ENCODE peak calls at places on chromosomes 4 and X, in five cellular contexts. C is A549, F is HFF-Myc, G is choroid plexus epithelial cell, M is sigmoid colon. L is an unnamed sample.
A peak's percentile ranks its signal among the peaks of the same experiment; 100 is the strongest.

GRCh38 chr4:138055890-138056289 is 186.3 kb downstream of the SLC7A11 start:
- DNase-seq in C (no peak), F (no peak), G (no peak), M (no peak), L (peak; percentile 47)

GRCh38 chr4:176824645-176825366 is 32.1 kb upstream of the VEGFC start:
- DNase-seq in C (no peak), F (no peak), G (no peak), M (no peak), L (no peak)

GRCh38 chrX:9873952-9874351 is 87.7 kb downstream of the SHROOM2 start:
- DNase-seq in C (peak; percentile 58), F (no peak), G (peak; percentile 40), M (no peak), L (no peak)

GRCh38 chrX:27186671-27187070 is 276.5 kb downstream of the PPP4R3C start:
- DNase-seq in C (peak; percentile 50), F (peak; percentile 4), G (peak; percentile 54), M (no peak), L (peak; percentile 38)

GRCh38 chr4:158673633-158674032 is 1.5 kb downstream of the ETFDH start:
- DNase-seq in C (no peak), F (no peak), G (no peak), M (no peak), L (no peak)

GRCh38 chrX:107629533-107629909 is 1.2 kb downstream of the PRPS1 start:
- DNase-seq in C (peak; percentile 48), F (no peak), G (peak; percentile 53), M (no peak), L (peak; percentile 41)

GRCh38 chr4:11232004-11232403 is 196.7 kb downstream of the HS3ST1 start:
- DNase-seq in C (no peak), F (no peak), G (no peak), M (no peak), L (no peak)

GRCh38 chrX:136778020-136778419 is 2.7 kb downstream of the ARHGEF6 start:
- DNase-seq in C (no peak), F (no peak), G (no peak), M (no peak), L (no peak)

GRCh38 chrX:12463873-12464272 is 325.6 kb downstream of the FRMPD4 start:
- DNase-seq in C (no peak), F (no peak), G (no peak), M (no peak), L (no peak)

GRCh38 chrX:139267858-139268257 is 262.7 kb upstream of the F9 start:
- DNase-seq in C (no peak), F (no peak), G (no peak), M (no peak), L (no peak)

DNA sequence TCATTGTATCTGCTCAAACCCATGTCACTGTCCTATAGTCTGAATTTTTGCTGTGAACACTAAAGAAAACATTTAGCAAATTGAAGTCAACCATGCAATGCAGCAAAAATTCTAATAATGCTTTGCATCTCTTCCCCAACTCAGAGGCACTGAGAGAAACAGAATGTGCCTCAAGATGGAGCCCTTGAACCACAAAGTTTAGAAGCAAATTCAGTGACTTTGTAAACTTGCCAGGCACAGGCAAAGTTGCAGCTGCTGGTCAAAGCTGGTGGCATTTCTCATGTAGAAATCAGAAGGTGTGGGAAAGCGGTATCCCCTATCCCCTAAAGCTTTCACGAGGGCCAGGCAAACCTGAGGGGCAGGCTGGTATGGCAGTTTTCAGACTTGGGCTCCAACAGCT is 121.7 kb upstream of the DIPK2B start:
- DNase-seq in C (peak; percentile 81), F (peak; percentile 74), G (peak; percentile 87), M (peak; percentile 64), L (peak; percentile 87)
- TF ChIP-seq CTCF in C (peak; percentile 67), F (peak; percentile 37), G (peak; percentile 65), M (no peak), L (peak; percentile 65)

GRCh38 chr4:55949480-55949802 is 696 bp downstream of the CEP135 start:
- DNase-seq in C (no peak), F (no peak), G (no peak), M (no peak), L (no peak)

GRCh38 chr4:55947912-55948725 is 626 bp upstream of the CEP135 start:
- DNase-seq in C (peak; percentile 63), F (peak; percentile 77), G (peak; percentile 96), M (no peak), L (peak; percentile 97)

GRCh38 chr4:55951191-55951922 is 2.6 kb downstream of the CEP135 start:
- DNase-seq in C (no peak), F (no peak), G (no peak), M (no peak), L (no peak)

GRCh38 chr4:55948726-55949479 is at the start of gene CEP135:
- DNase-seq in C (peak; percentile 89), F (peak; percentile 62), G (peak; percentile 96), M (peak; percentile 96), L (peak; percentile 88)

DNA sequence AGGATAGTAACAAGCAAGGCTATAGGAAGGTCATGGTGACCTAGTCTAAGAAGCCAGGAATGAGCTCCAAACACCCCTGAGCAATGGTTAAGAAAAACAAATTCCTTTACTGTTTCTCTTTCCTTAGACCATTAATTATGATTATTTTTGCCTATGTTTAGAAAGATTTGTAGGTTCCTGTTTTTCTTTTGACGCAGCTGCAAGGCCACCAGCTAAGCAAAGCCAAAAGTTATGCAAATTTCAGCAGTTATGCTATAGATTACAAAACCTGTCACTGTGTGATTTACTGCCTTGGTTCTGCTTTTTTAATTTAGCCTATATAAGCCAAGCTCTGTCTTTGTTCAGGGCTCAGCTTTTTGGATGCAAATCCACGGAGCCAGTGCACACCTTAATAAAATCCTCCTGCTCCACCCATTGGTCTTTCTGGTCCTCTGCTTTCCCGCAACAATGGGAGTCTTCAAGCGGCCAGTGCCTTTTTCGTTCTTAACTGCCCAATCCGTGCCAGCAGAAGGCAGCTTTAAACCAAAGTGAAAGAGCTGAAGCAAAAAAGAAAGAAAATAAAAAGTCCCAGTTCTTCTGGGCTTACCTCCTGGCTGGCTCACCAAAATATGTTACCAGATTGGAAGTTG is 1.4 kb upstream of the CEP135 start:
- DNase-seq in C (no peak), F (no peak), G (peak; percentile 22), M (no peak), L (peak; percentile 21)
- H3K4me3 ChIP-seq in C (no peak overlapping the region), F (peak overlapping the region; percentile 67), G (peak overlapping the region; percentile 39), M (peak overlapping the region; percentile 80), L (peak overlapping the region; percentile 84)

DNA sequence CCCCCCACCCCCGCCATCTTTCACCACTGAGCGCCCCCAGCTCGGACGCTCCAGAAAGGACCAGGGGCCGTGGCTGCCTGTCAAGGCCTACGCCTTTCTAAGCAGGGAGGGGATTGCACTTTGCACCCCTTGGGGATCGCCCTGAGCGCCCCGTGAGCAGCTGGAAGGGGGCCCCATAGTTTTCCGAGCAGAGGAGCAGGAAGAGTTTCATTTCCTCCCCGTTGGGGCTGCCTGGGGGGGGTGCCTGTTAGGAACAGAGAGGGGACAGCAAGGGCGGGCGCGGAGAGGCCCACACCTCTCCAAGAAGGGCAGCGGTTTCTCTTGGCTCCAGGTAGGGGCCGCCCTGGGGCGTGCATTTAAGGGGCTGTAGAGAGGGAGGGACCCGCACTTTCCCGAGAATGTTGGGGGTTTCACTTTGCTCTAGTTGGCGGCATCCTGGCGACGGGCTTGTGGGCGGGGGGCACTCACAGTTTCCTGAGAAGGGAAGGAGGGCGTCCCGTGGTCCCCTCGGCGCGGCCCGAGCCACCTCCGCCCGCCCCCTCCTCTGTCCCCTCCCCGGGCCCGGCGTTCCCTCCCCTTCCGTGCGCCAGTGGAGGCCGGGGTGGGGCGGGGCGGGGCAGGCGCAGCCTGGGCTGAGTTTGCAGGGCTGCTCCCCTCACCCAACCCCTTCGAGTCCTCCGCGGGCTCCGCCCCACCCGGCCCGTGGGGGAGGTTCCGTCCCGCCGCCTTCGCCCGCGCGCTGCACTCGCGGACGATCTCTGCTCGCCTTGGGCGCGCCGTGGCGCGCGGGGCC is 82.3 kb upstream of the CD99 start:
- DNase-seq in C (peak; percentile 89), F (no peak), G (peak; percentile 84), M (peak; percentile 91), L (peak; percentile 77)
- TF ChIP-seq CTCF in C (no peak), F (no peak), G (no peak), M (no peak), L (no peak)

DNA sequence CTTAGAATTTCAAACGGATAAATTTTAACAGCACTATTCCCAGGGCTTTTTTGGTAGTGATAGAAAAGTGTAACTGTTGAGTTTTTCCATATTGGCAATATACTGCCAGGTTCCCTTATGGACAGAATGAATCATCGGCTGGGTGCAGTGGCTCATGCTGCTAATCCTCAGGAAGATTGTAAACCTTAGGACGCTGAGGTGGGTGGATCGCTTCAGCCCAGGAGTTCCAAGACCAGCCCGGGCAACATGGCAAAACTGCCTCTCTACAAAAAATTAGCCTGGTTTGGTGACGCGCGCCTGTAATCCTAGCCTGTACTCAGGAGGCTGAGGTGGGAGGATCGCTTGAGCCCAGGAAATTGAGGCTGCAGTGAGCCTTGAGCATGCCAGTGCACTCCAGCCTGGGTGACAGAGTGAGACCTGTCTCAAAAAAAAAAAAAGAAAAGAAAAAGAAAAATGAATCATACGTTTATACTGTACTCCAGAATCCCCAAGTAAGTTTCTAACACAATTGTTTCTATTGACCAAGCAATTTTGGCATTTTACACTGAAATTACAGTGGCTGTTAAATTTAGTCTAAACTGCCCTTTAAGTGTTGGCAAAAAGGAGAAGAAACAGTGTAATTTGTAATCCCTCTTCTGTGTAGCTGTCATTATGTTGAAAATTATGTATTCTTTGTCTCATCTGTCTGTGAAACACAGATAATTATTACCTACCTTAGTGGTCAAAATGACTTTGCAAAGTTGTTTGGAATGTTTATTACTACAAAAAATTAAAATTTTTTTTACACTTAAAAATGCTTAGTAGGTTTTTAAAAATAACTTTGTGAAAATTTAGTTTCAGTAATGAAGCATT is 1.8 kb downstream of the SLC30A9 start:
- DNase-seq in C (no peak), F (no peak), G (no peak), M (no peak), L (peak; percentile 11)
- H3K4me3 ChIP-seq in C (peak overlapping the region; percentile 86), F (peak overlapping the region; percentile 98), G (no peak overlapping the region), M (no peak overlapping the region), L (peak overlapping the region; percentile 4)

GRCh38 chr4:7861440-7861881 is 78.2 kb downstream of the AFAP1 start:
- DNase-seq in C (peak; percentile 77), F (peak; percentile 63), G (peak; percentile 90), M (peak; percentile 27), L (peak; percentile 99)
- TF ChIP-seq CTCF in C (no peak), F (no peak), G (no peak), M (no peak), L (peak; percentile 33)

GRCh38 chr4:42513748-42514490 is 116.6 kb downstream of the SHISA3 start:
- DNase-seq in C (no peak), F (no peak), G (no peak), M (no peak), L (peak; percentile 6)
- H3K4me3 ChIP-seq in C (no peak overlapping the region), F (no peak overlapping the region), G (no peak overlapping the region), M (no peak overlapping the region), L (no peak overlapping the region)

GRCh38 chr4:91824773-91825172 is 479.0 kb upstream of the GRID2 start:
- DNase-seq in C (no peak), F (no peak), G (no peak), M (no peak), L (no peak)

GRCh38 chr4:91827914-91828313 is 475.9 kb upstream of the GRID2 start:
- DNase-seq in C (no peak), F (no peak), G (no peak), M (no peak), L (no peak)

GRCh38 chr4:91830681-91831395 is 472.9 kb upstream of the GRID2 start:
- DNase-seq in C (no peak), F (no peak), G (peak; percentile 54), M (no peak), L (no peak)

GRCh38 chr4:91826186-91826585 is 477.6 kb upstream of the GRID2 start:
- DNase-seq in C (no peak), F (no peak), G (peak; percentile 72), M (no peak), L (peak; percentile 4)

DNA sequence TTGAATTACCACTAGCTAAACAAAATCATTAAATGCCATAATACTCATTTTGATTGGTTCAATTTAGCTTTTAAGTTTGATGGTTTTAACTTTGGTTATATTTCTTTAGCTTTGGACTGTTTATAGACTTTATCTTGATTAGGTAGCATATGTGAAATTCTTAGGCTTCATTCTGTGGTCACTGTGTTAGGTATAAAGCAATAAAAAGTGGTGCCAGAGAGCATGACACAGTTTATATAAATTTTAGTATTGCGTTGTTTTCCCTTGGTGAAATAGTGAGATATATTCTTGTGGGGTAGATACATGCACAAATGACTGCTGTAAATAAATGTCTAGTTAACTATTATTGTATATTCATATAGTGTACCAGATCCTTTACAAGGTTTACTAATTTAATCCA is 474.2 kb upstream of the GRID2 start:
- DNase-seq in C (no peak), F (no peak), G (peak; percentile 17), M (no peak), L (no peak)
- TF ChIP-seq CTCF in C (no peak), F (no peak), G (no peak), M (no peak), L (no peak)